ENCODE peak calls at places on chromosomes 12 and 14, in five cellular contexts. One of them, this sample, is unnamed.

GRCh38 chr14:48723841-48724495 is 862.2 kb downstream of the RPS29 start:
- DNase-seq in WTC11: no peak
- DNase-seq in cardiac fibroblast: no peak
- DNase-seq in astrocyte: peak; percentile 47
- DNase-seq in osteocyte: no peak
- DNase-seq in this sample: no peak

GRCh38 chr12:66603981-66604380 is 74.9 kb downstream of the GRIP1 start:
- DNase-seq in cardiac fibroblast: no peak
- DNase-seq in WTC11: no peak
- DNase-seq in astrocyte: no peak
- DNase-seq in osteocyte: no peak
- DNase-seq in this sample: no peak

GRCh38 chr14:87503711-87504110 is 489.3 kb downstream of the GALC start:
- DNase-seq in astrocyte: no peak
- DNase-seq in WTC11: no peak
- DNase-seq in osteocyte: no peak
- DNase-seq in cardiac fibroblast: no peak
- DNase-seq in this sample: no peak

GRCh38 chr12:13005649-13006048 is 5.6 kb upstream of the HEBP1 start:
- DNase-seq in osteocyte: no peak
- DNase-seq in cardiac fibroblast: no peak
- DNase-seq in astrocyte: no peak
- DNase-seq in WTC11: no peak
- DNase-seq in this sample: no peak

GRCh38 chr12:19074700-19075099 is 54.8 kb upstream of the PLEKHA5 start:
- DNase-seq in astrocyte: peak; percentile 31
- DNase-seq in WTC11: no peak
- DNase-seq in cardiac fibroblast: peak; percentile 41
- DNase-seq in osteocyte: no peak
- DNase-seq in this sample: no peak

GRCh38 chr12:11545438-11546330 is 103.8 kb upstream of the ETV6 start:
- DNase-seq in WTC11: no peak
- DNase-seq in astrocyte: no peak
- DNase-seq in osteocyte: no peak
- DNase-seq in cardiac fibroblast: peak; percentile 56
- DNase-seq in this sample: no peak

GRCh38 chr12:28568083-28568482 is 377.8 kb downstream of the CCDC91 start:
- DNase-seq in osteocyte: no peak
- DNase-seq in WTC11: no peak
- DNase-seq in astrocyte: peak; percentile 92
- DNase-seq in cardiac fibroblast: peak; percentile 79
- DNase-seq in this sample: peak; percentile 93

GRCh38 chr14:53924754-53925153 is 31.9 kb downstream of the BMP4 start:
- DNase-seq in WTC11: no peak
- DNase-seq in osteocyte: no peak
- DNase-seq in astrocyte: peak; percentile 96
- DNase-seq in cardiac fibroblast: peak; percentile 68
- DNase-seq in this sample: peak; percentile 93

GRCh38 chr12:74644681-74645080 is 107.0 kb downstream of the ATXN7L3B start:
- DNase-seq in cardiac fibroblast: no peak
- DNase-seq in WTC11: no peak
- DNase-seq in osteocyte: no peak
- DNase-seq in astrocyte: no peak
- DNase-seq in this sample: no peak

GRCh38 chr14:75168586-75169335 is 7.7 kb downstream of the TMED10 start:
- DNase-seq in WTC11: no peak
- DNase-seq in astrocyte: no peak
- DNase-seq in cardiac fibroblast: no peak
- DNase-seq in osteocyte: no peak
- DNase-seq in this sample: no peak

GRCh38 chr12:78088391-78088832 is 257.7 kb downstream of the NAV3 start:
- DNase-seq in cardiac fibroblast: peak; percentile 29
- DNase-seq in WTC11: no peak
- DNase-seq in astrocyte: no peak
- DNase-seq in osteocyte: no peak
- DNase-seq in this sample: no peak

GRCh38 chr12:67025543-67026114 is 243.5 kb upstream of the CAND1 start:
- DNase-seq in astrocyte: no peak
- DNase-seq in osteocyte: no peak
- DNase-seq in WTC11: peak; percentile 81
- DNase-seq in cardiac fibroblast: peak; percentile 17
- DNase-seq in this sample: no peak

GRCh38 chr14:32400480-32400879 is 71.4 kb downstream of the AKAP6 start:
- DNase-seq in astrocyte: peak; percentile 84
- DNase-seq in osteocyte: no peak
- DNase-seq in cardiac fibroblast: no peak
- DNase-seq in WTC11: no peak
- DNase-seq in this sample: peak; percentile 85

GRCh38 chr12:92290881-92291280 is 145.2 kb upstream of the BTG1 start:
- DNase-seq in WTC11: no peak
- DNase-seq in astrocyte: peak; percentile 73
- DNase-seq in cardiac fibroblast: no peak
- DNase-seq in osteocyte: no peak
- DNase-seq in this sample: peak; percentile 40

GRCh38 chr14:57866199-57866755 is 385 bp upstream of the SLC35F4 start:
- DNase-seq in WTC11: no peak
- DNase-seq in astrocyte: no peak
- DNase-seq in osteocyte: no peak
- DNase-seq in cardiac fibroblast: no peak
- DNase-seq in this sample: no peak

GRCh38 chr14:79352026-79352425 is 859.3 kb downstream of the DIO2 start:
- DNase-seq in osteocyte: no peak
- DNase-seq in astrocyte: no peak
- DNase-seq in cardiac fibroblast: peak; percentile 2
- DNase-seq in WTC11: no peak
- DNase-seq in this sample: no peak

GRCh38 chr14:28635387-28635786 is 131.2 kb upstream of the FOXG1 start:
- DNase-seq in cardiac fibroblast: peak; percentile 72
- DNase-seq in astrocyte: peak; percentile 14
- DNase-seq in osteocyte: no peak
- DNase-seq in WTC11: no peak
- DNase-seq in this sample: no peak

GRCh38 chr14:59278111-59278510 is 89.6 kb downstream of the DAAM1 start:
- DNase-seq in WTC11: no peak
- DNase-seq in astrocyte: peak; percentile 94
- DNase-seq in cardiac fibroblast: peak; percentile 83
- DNase-seq in osteocyte: no peak
- DNase-seq in this sample: peak; percentile 87

GRCh38 chr14:81275305-81275950 is 54.7 kb upstream of the GTF2A1 start:
- DNase-seq in WTC11: no peak
- DNase-seq in osteocyte: no peak
- DNase-seq in cardiac fibroblast: no peak
- DNase-seq in astrocyte: no peak
- DNase-seq in this sample: no peak

GRCh38 chr12:53300187-53300586 is 692 bp downstream of the MYG1 start:
- DNase-seq in cardiac fibroblast: peak; percentile 58
- DNase-seq in astrocyte: peak; percentile 52
- DNase-seq in osteocyte: no peak
- DNase-seq in WTC11: no peak
- DNase-seq in this sample: peak; percentile 48

GRCh38 chr14:34336501-34336900 is 125.5 kb downstream of the SPTSSA start:
- DNase-seq in astrocyte: no peak
- DNase-seq in cardiac fibroblast: no peak
- DNase-seq in WTC11: no peak
- DNase-seq in osteocyte: no peak
- DNase-seq in this sample: no peak

GRCh38 chr14:67577909-67578749 is 21.9 kb downstream of the PIGH start:
- DNase-seq in WTC11: no peak
- DNase-seq in astrocyte: no peak
- DNase-seq in osteocyte: no peak
- DNase-seq in cardiac fibroblast: no peak
- DNase-seq in this sample: no peak

GRCh38 chr14:68458840-68459469 is 333.9 kb downstream of the ZFP36L1 start:
- DNase-seq in cardiac fibroblast: peak; percentile 54
- DNase-seq in WTC11: peak; percentile 15
- DNase-seq in astrocyte: peak; percentile 95
- DNase-seq in osteocyte: no peak
- DNase-seq in this sample: peak; percentile 46

GRCh38 chr12:5745251-5745888 is 199.7 kb downstream of the ANO2 start:
- DNase-seq in cardiac fibroblast: peak; percentile 36
- DNase-seq in osteocyte: no peak
- DNase-seq in astrocyte: no peak
- DNase-seq in WTC11: peak; percentile 91
- DNase-seq in this sample: peak; percentile 45

GRCh38 chr12:29996993-29997392 is 213.3 kb upstream of the TMTC1 start:
- DNase-seq in WTC11: no peak
- DNase-seq in osteocyte: no peak
- DNase-seq in astrocyte: no peak
- DNase-seq in cardiac fibroblast: no peak
- DNase-seq in this sample: no peak

GRCh38 chr12:24084800-24085199 is 135.3 kb upstream of the SOX5 start:
- DNase-seq in osteocyte: no peak
- DNase-seq in astrocyte: no peak
- DNase-seq in WTC11: no peak
- DNase-seq in cardiac fibroblast: no peak
- DNase-seq in this sample: no peak

GRCh38 chr12:3532931-3533702 is 42.1 kb downstream of the PRMT8 start:
- DNase-seq in osteocyte: peak; percentile 64
- DNase-seq in WTC11: no peak
- DNase-seq in astrocyte: no peak
- DNase-seq in cardiac fibroblast: no peak
- DNase-seq in this sample: no peak

GRCh38 chr14:64688801-64689200 is 15.4 kb upstream of the PLEKHG3 start:
- DNase-seq in osteocyte: no peak
- DNase-seq in astrocyte: no peak
- DNase-seq in WTC11: no peak
- DNase-seq in cardiac fibroblast: no peak
- DNase-seq in this sample: no peak

GRCh38 chr12:49201595-49202295 is 12.9 kb upstream of the TUBA1A start:
- DNase-seq in cardiac fibroblast: peak; percentile 90
- DNase-seq in astrocyte: peak; percentile 87
- DNase-seq in osteocyte: no peak
- DNase-seq in WTC11: no peak
- DNase-seq in this sample: peak; percentile 86

GRCh38 chr12:32163596-32163995 is 56.9 kb downstream of the BICD1 start:
- DNase-seq in osteocyte: no peak
- DNase-seq in WTC11: no peak
- DNase-seq in astrocyte: no peak
- DNase-seq in cardiac fibroblast: no peak
- DNase-seq in this sample: no peak

DNA sequence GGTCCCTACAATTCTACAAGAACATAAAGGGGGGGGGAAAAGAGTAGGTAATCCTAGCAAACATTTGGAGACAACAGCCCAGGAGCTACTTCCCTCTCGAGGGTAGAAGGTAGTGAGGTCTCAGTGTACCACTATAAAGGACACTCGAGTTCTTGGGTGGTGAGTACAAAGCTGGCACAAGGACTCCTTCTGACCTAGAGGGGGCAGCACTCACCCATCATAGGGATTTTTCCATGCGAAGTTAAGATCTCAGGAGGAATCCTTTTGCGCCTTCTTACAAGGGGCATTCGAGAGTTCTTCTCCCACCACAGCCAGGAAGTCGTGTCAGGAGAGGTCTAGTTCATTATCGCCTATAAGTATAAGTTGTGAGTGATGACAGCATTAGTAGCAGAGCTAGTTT is 200.2 kb upstream of the RBM19 start:
- DNase-seq in astrocyte: peak; percentile 9
- DNase-seq in WTC11: peak; percentile 66
- DNase-seq in cardiac fibroblast: peak; percentile 80
- DNase-seq in osteocyte: no peak
- DNase-seq in this sample: peak; percentile 32
- TF ChIP-seq CTCF in astrocyte: peak; percentile 30
- TF ChIP-seq CTCF in WTC11: peak; percentile 68
- TF ChIP-seq CTCF in cardiac fibroblast: peak; percentile 46
- TF ChIP-seq CTCF in osteocyte: no peak
- TF ChIP-seq CTCF in this sample: peak; percentile 80

GRCh38 chr14:55297611-55298323 is 26.5 kb downstream of the FBXO34 start:
- DNase-seq in osteocyte: no peak
- DNase-seq in cardiac fibroblast: no peak
- DNase-seq in WTC11: no peak
- DNase-seq in astrocyte: no peak
- DNase-seq in this sample: no peak
- TF ChIP-seq CTCF in osteocyte: no peak
- TF ChIP-seq CTCF in cardiac fibroblast: no peak
- TF ChIP-seq CTCF in WTC11: no peak
- TF ChIP-seq CTCF in astrocyte: no peak
- TF ChIP-seq CTCF in this sample: peak; percentile 14

GRCh38 chr12:69589082-69589481 is 3.8 kb downstream of the CCT2 start:
- DNase-seq in osteocyte: no peak
- DNase-seq in WTC11: no peak
- DNase-seq in cardiac fibroblast: no peak
- DNase-seq in astrocyte: no peak
- DNase-seq in this sample: no peak

GRCh38 chr12:69588527-69588926 is 3.3 kb downstream of the CCT2 start:
- DNase-seq in astrocyte: no peak
- DNase-seq in WTC11: no peak
- DNase-seq in cardiac fibroblast: no peak
- DNase-seq in osteocyte: no peak
- DNase-seq in this sample: no peak

GRCh38 chr12:69583203-69583602 is 2.1 kb upstream of the CCT2 start:
- DNase-seq in osteocyte: no peak
- DNase-seq in WTC11: peak; percentile 44
- DNase-seq in astrocyte: no peak
- DNase-seq in cardiac fibroblast: peak; percentile 10
- DNase-seq in this sample: peak; percentile 40

GRCh38 chr12:69580074-69580473 is 5.2 kb upstream of the CCT2 start:
- DNase-seq in osteocyte: no peak
- DNase-seq in astrocyte: no peak
- DNase-seq in cardiac fibroblast: no peak
- DNase-seq in WTC11: no peak
- DNase-seq in this sample: no peak

GRCh38 chr12:69585189-69586062 is at the start of gene CCT2:
- DNase-seq in astrocyte: peak; percentile 84
- DNase-seq in WTC11: peak; percentile 97
- DNase-seq in cardiac fibroblast: peak; percentile 97
- DNase-seq in osteocyte: peak; percentile 98
- DNase-seq in this sample: peak; percentile 93
- TF ChIP-seq CTCF in astrocyte: peak; percentile 16
- TF ChIP-seq CTCF in WTC11: no peak
- TF ChIP-seq CTCF in cardiac fibroblast: peak; percentile 56
- TF ChIP-seq CTCF in osteocyte: peak; percentile 50
- TF ChIP-seq CTCF in this sample: peak; percentile 67

GRCh38 chr14:93734961-93735360 is 53.3 kb downstream of the PRIMA1 start:
- DNase-seq in WTC11: no peak
- DNase-seq in astrocyte: no peak
- DNase-seq in osteocyte: no peak
- DNase-seq in cardiac fibroblast: no peak
- DNase-seq in this sample: no peak

GRCh38 chr14:93737574-93737973 is 50.7 kb downstream of the PRIMA1 start:
- DNase-seq in WTC11: no peak
- DNase-seq in cardiac fibroblast: no peak
- DNase-seq in osteocyte: no peak
- DNase-seq in astrocyte: no peak
- DNase-seq in this sample: no peak

GRCh38 chr14:93733646-93734045 is 54.6 kb downstream of the PRIMA1 start:
- DNase-seq in cardiac fibroblast: no peak
- DNase-seq in astrocyte: no peak
- DNase-seq in WTC11: no peak
- DNase-seq in osteocyte: no peak
- DNase-seq in this sample: no peak

GRCh38 chr14:93734086-93734822 is 54.0 kb downstream of the PRIMA1 start:
- DNase-seq in astrocyte: no peak
- DNase-seq in osteocyte: no peak
- DNase-seq in WTC11: peak; percentile 81
- DNase-seq in cardiac fibroblast: no peak
- DNase-seq in this sample: no peak

GRCh38 chr14:93736378-93737014 is 51.8 kb downstream of the PRIMA1 start:
- DNase-seq in astrocyte: no peak
- DNase-seq in WTC11: peak; percentile 58
- DNase-seq in cardiac fibroblast: no peak
- DNase-seq in osteocyte: no peak
- DNase-seq in this sample: no peak
- TF ChIP-seq CTCF in astrocyte: no peak
- TF ChIP-seq CTCF in WTC11: peak; percentile 45
- TF ChIP-seq CTCF in cardiac fibroblast: no peak
- TF ChIP-seq CTCF in osteocyte: no peak
- TF ChIP-seq CTCF in this sample: no peak

This sample was measured in HFFc6.